ENCODE peak calls at places on chromosomes 7 and 10, in four cellular contexts. K is upper lobe of right lung, A is GM23338, B is sigmoid colon. R is an unnamed sample.

GRCh38 chr10:33893502-33893901 is 559.0 kb upstream of the NRP1 start:
- DNase-seq in K (no peak), A (no peak), B (no peak), R (no peak)

GRCh38 chr7:24501452-24502134 is 71.7 kb upstream of the PALS2 start:
- DNase-seq in K (no peak), A (no peak), B (no peak), R (no peak)

GRCh38 chr10:35363587-35363986 is 27.3 kb downstream of the CCNY start:
- DNase-seq in K (no peak), A (no peak), B (no peak), R (no peak)

GRCh38 chr7:70788276-70788675 is 343.7 kb upstream of the GALNT17 start:
- DNase-seq in K (no peak), A (peak; percentile 33), B (no peak), R (no peak)

GRCh38 chr7:99472561-99473314 is at the start of gene ZNF789:
- DNase-seq in K (peak; percentile 99), A (peak; percentile 99), B (peak; percentile 99), R (peak; percentile 99)

GRCh38 chr10:7134448-7134847 is 276.4 kb downstream of the SFMBT2 start:
- DNase-seq in K (no peak), A (no peak), B (no peak), R (no peak)

GRCh38 chr10:3807928-3808496 is 23.0 kb upstream of the KLF6 start:
- DNase-seq in K (no peak), A (no peak), B (no peak), R (no peak)

GRCh38 chr10:133318494-133319127 is 9.9 kb downstream of the ZNF511 start:
- DNase-seq in K (peak; percentile 85), A (peak; percentile 88), B (no peak), R (no peak)

GRCh38 chr7:36994456-36995112 is 270.3 kb upstream of the AOAH start:
- DNase-seq in K (no peak), A (no peak), B (no peak), R (peak; percentile 11)

GRCh38 chr10:5079306-5079830 is 14.8 kb upstream of the AKR1C3 start:
- DNase-seq in K (no peak), A (no peak), B (no peak), R (no peak)

GRCh38 chr10:93465806-93466675 is 16.1 kb downstream of the MYOF start:
- DNase-seq in K (peak; percentile 88), A (no peak), B (peak; percentile 96), R (peak; percentile 96)

GRCh38 chr7:33874943-33875342 is 30.4 kb upstream of the BMPER start:
- DNase-seq in K (no peak), A (no peak), B (no peak), R (no peak)

GRCh38 chr10:129912161-129912917 is 51.7 kb downstream of the EBF3 start:
- DNase-seq in K (no peak), A (no peak), B (no peak), R (no peak)

GRCh38 chr7:154638286-154638685 is 364.6 kb downstream of the PAXIP1 start:
- DNase-seq in K (no peak), A (no peak), B (no peak), R (no peak)

GRCh38 chr7:134823400-134823799 is 44.0 kb downstream of the CALD1 start:
- DNase-seq in K (no peak), A (no peak), B (no peak), R (no peak)

GRCh38 chr10:91614254-91614624 is 18.6 kb downstream of the PPP1R3C start:
- DNase-seq in K (no peak), A (no peak), B (no peak), R (no peak)

GRCh38 chr7:22728416-22729029 is 1.5 kb downstream of the IL6 start:
- DNase-seq in K (no peak), A (peak; percentile 79), B (no peak), R (peak; percentile 55)

GRCh38 chr7:45402480-45403218 is 171.5 kb upstream of the ADCY1 start:
- DNase-seq in K (no peak), A (no peak), B (no peak), R (peak; percentile 46)

GRCh38 chr7:10974717-10975032 is 1.0 kb downstream of the PHF14 start:
- DNase-seq in K (no peak), A (no peak), B (no peak), R (no peak)

GRCh38 chr7:10483671-10484070 is 490.0 kb upstream of the PHF14 start:
- DNase-seq in K (no peak), A (no peak), B (no peak), R (peak; percentile 1)

GRCh38 chr10:93468532-93469213 is 13.5 kb downstream of the MYOF start:
- DNase-seq in K (no peak), A (no peak), B (no peak), R (peak; percentile 96)

GRCh38 chr10:688621-689426 is 644 bp downstream of the DIP2C start:
- DNase-seq in K (no peak), A (peak; percentile 78), B (no peak), R (no peak)

GRCh38 chr7:1883031-1883761 is 213.1 kb downstream of the ELFN1 start:
- DNase-seq in K (no peak), A (no peak), B (no peak), R (peak; percentile 94)

GRCh38 chr10:28685717-28686116 is 8.4 kb downstream of the BAMBI start:
- DNase-seq in K (no peak), A (peak; percentile 70), B (no peak), R (no peak)

GRCh38 chr7:51188987-51189386 is 127.6 kb downstream of the COBL start:
- DNase-seq in K (no peak), A (no peak), B (no peak), R (no peak)

GRCh38 chr7:98250789-98251188 is 1.2 kb downstream of the TECPR1 start:
- DNase-seq in K (no peak), A (peak; percentile 44), B (no peak), R (no peak)

GRCh38 chr7:1675036-1675671 is 5.1 kb downstream of the ELFN1 start:
- DNase-seq in K (peak; percentile 53), A (no peak), B (peak; percentile 48), R (no peak)

GRCh38 chr7:28211006-28211405 is 30.4 kb upstream of the JAZF1 start:
- DNase-seq in K (no peak), A (no peak), B (no peak), R (no peak)

GRCh38 chr10:119362122-119362521 is 154.8 kb downstream of the GRK5 start:
- DNase-seq in K (peak; percentile 20), A (no peak), B (no peak), R (no peak)

GRCh38 chr10:88728107-88728763 is 22.2 kb downstream of the LIPK start:
- DNase-seq in K (peak; percentile 68), A (peak; percentile 96), B (no peak), R (no peak)

GRCh38 chr7:108234981-108235450 is 104.9 kb upstream of the LAMB4 start:
- DNase-seq in K (no peak), A (no peak), B (no peak), R (no peak)

GRCh38 chr10:116201011-116201410 is 72.0 kb downstream of the GFRA1 start:
- DNase-seq in K (no peak), A (no peak), B (no peak), R (no peak)

GRCh38 chr10:116197961-116198360 is 75.0 kb downstream of the GFRA1 start:
- DNase-seq in K (no peak), A (no peak), B (no peak), R (no peak)

GRCh38 chr10:116198636-116199035 is 74.4 kb downstream of the GFRA1 start:
- DNase-seq in K (no peak), A (no peak), B (no peak), R (no peak)

GRCh38 chr10:116207180-116207579 is 65.8 kb downstream of the GFRA1 start:
- DNase-seq in K (no peak), A (no peak), B (no peak), R (no peak)

GRCh38 chr10:116201670-116202430 is 71.2 kb downstream of the GFRA1 start:
- DNase-seq in K (no peak), A (no peak), B (no peak), R (no peak)
- TF ChIP-seq CTCF in K (no peak), A (no peak), B (no peak), R (no peak)

GRCh38 chr7:140060243-140060630 is 2.5 kb downstream of the PARP12 start:
- DNase-seq in K (no peak), A (no peak), B (no peak), R (no peak)
- H3K27ac ChIP-seq in K (peak overlapping the region; percentile 96), A (no peak overlapping the region), B (peak overlapping the region; percentile 89), R (peak overlapping the region; percentile 77)

DNA sequence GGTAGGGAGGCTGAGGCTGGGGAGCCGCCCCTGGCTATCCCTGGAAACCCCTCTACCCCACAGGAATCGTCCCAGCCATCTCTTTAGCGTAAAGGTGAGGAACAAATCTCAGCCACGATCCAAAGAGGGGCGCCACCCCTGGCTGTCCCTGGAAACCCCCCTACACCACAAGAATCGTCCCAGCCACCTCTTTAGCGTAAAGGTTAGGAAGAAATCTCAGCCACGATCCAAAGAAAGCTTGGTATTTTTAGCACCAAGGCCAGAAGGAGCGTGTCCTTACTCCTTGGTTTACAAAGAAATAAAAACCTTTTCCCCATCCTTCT is 757 bp upstream of the TSPAN14 start:
- DNase-seq in K (no peak), A (peak; percentile 64), B (no peak), R (no peak)
- TF ChIP-seq CTCF in K (no peak), A (peak; percentile 33), B (no peak), R (no peak)

DNA sequence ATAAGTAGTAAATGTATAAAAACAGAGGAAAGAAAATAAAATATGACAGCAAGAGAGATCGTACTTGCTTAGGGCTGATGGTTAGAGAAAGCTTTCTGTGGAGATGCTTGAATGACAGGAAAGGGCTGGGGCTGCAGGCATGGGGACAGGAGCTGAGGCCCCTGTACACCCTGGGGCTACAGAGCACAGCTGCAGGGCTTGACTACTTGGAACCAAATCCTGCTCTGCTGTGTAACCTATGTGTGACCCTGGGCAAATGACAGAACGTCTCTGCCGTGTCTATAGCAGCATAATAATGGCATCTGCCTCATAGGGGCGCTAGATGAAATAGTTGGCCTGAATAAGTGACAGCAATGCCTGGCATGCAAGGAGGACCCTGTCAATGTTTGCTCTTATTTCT is 254.1 kb downstream of the USP6NL start:
- DNase-seq in K (no peak), A (no peak), B (no peak), R (no peak)
- H3K27ac ChIP-seq in K (no peak overlapping the region), A (no peak overlapping the region), B (no peak overlapping the region), R (no peak overlapping the region)

GRCh38 chr7:104252409-104253134 is 44.8 kb upstream of the ORC5 start:
- DNase-seq in K (no peak), A (peak; percentile 56), B (no peak), R (no peak)
- TF ChIP-seq CTCF in K (no peak), A (peak; percentile 46), B (no peak), R (no peak)

GRCh38 chr7:55063633-55064032 is 44.8 kb downstream of the EGFR start:
- DNase-seq in K (no peak), A (no peak), B (no peak), R (no peak)

GRCh38 chr7:55065511-55066229 is 46.9 kb downstream of the EGFR start:
- DNase-seq in K (no peak), A (peak; percentile 56), B (no peak), R (peak; percentile 73)

GRCh38 chr7:55066479-55066878 is 47.7 kb downstream of the EGFR start:
- DNase-seq in K (no peak), A (peak; percentile 46), B (no peak), R (no peak)

GRCh38 chr7:55066938-55067337 is 48.1 kb downstream of the EGFR start:
- DNase-seq in K (no peak), A (no peak), B (no peak), R (no peak)

GRCh38 chr7:55065079-55065478 is 46.3 kb downstream of the EGFR start:
- DNase-seq in K (no peak), A (no peak), B (peak; percentile 90), R (peak; percentile 87)
- H3K27ac ChIP-seq in K (peak overlapping the region; percentile 72), A (no peak overlapping the region), B (peak overlapping the region; percentile 80), R (no peak overlapping the region)

GRCh38 chr7:129864042-129864441 is 88.7 kb downstream of the UBE2H start:
- DNase-seq in K (no peak), A (no peak), B (no peak), R (no peak)
- TF ChIP-seq CTCF in K (no peak), A (no peak), B (no peak), R (no peak)

GRCh38 chr10:44384601-44385422 is at the start of gene CXCL12:
- DNase-seq in K (peak; percentile 65), A (peak; percentile 79), B (peak; percentile 73), R (no peak)
- H3K27ac ChIP-seq in K (peak within 1 kb of the TSS; percentile 42), A (no peak within 1 kb of the TSS), B (peak within 1 kb of the TSS; percentile 75), R (no peak within 1 kb of the TSS)